ENCODE peak calls at places on chromosome 11, in eight cellular contexts. One of them, this sample, is unnamed.

GRCh38 chr11:6263664-6264063 is 4.0 kb downstream of the CCKBR start:
- DNase-seq in transverse colon: no peak
- DNase-seq in Panc1: no peak
- DNase-seq in fibroblast of lung: no peak
- DNase-seq in IMR-90: no peak
- DNase-seq in heart left ventricle: no peak
- DNase-seq in left ventricle myocardium inferior: no peak
- DNase-seq in adrenal gland: no peak
- DNase-seq in this sample: no peak

GRCh38 chr11:68978931-68979591 is 1.7 kb downstream of the MRGPRD start:
- DNase-seq in transverse colon: peak; percentile 1
- DNase-seq in Panc1: no peak
- DNase-seq in fibroblast of lung: no peak
- DNase-seq in IMR-90: no peak
- DNase-seq in heart left ventricle: no peak
- DNase-seq in left ventricle myocardium inferior: no peak
- DNase-seq in adrenal gland: no peak
- DNase-seq in this sample: no peak

GRCh38 chr11:35276396-35276795 is 137.4 kb downstream of the CD44 start:
- DNase-seq in transverse colon: no peak
- DNase-seq in Panc1: no peak
- DNase-seq in fibroblast of lung: peak; percentile 16
- DNase-seq in IMR-90: peak; percentile 39
- DNase-seq in heart left ventricle: no peak
- DNase-seq in left ventricle myocardium inferior: no peak
- DNase-seq in adrenal gland: peak; percentile 72
- DNase-seq in this sample: no peak

GRCh38 chr11:28729339-28729738 is 621.2 kb downstream of the METTL15 start:
- DNase-seq in transverse colon: no peak
- DNase-seq in Panc1: no peak
- DNase-seq in fibroblast of lung: no peak
- DNase-seq in IMR-90: no peak
- DNase-seq in heart left ventricle: no peak
- DNase-seq in left ventricle myocardium inferior: no peak
- DNase-seq in adrenal gland: no peak
- DNase-seq in this sample: no peak

GRCh38 chr11:81368192-81368591 is 1365.5 kb downstream of the FAM181B start:
- DNase-seq in transverse colon: no peak
- DNase-seq in Panc1: no peak
- DNase-seq in fibroblast of lung: no peak
- DNase-seq in IMR-90: no peak
- DNase-seq in heart left ventricle: no peak
- DNase-seq in left ventricle myocardium inferior: no peak
- DNase-seq in adrenal gland: no peak
- DNase-seq in this sample: no peak

GRCh38 chr11:11464555-11464954 is 111.5 kb upstream of the CSNK2A3 start:
- DNase-seq in transverse colon: no peak
- DNase-seq in Panc1: no peak
- DNase-seq in fibroblast of lung: no peak
- DNase-seq in IMR-90: peak; percentile 34
- DNase-seq in heart left ventricle: no peak
- DNase-seq in left ventricle myocardium inferior: no peak
- DNase-seq in adrenal gland: no peak
- DNase-seq in this sample: no peak

GRCh38 chr11:119262668-119263351 is 54.1 kb downstream of the MCAM start:
- DNase-seq in transverse colon: no peak
- DNase-seq in Panc1: no peak
- DNase-seq in fibroblast of lung: peak; percentile 46
- DNase-seq in IMR-90: peak; percentile 57
- DNase-seq in heart left ventricle: no peak
- DNase-seq in left ventricle myocardium inferior: no peak
- DNase-seq in adrenal gland: no peak
- DNase-seq in this sample: no peak

GRCh38 chr11:33930317-33931021 is 38.6 kb upstream of the LMO2 start:
- DNase-seq in transverse colon: no peak
- DNase-seq in Panc1: no peak
- DNase-seq in fibroblast of lung: peak; percentile 48
- DNase-seq in IMR-90: no peak
- DNase-seq in heart left ventricle: no peak
- DNase-seq in left ventricle myocardium inferior: peak; percentile 17
- DNase-seq in adrenal gland: no peak
- DNase-seq in this sample: no peak

GRCh38 chr11:72569966-72570892 is 104.0 kb downstream of the PDE2A start:
- DNase-seq in transverse colon: no peak
- DNase-seq in Panc1: no peak
- DNase-seq in fibroblast of lung: peak; percentile 90
- DNase-seq in IMR-90: peak; percentile 66
- DNase-seq in heart left ventricle: no peak
- DNase-seq in left ventricle myocardium inferior: no peak
- DNase-seq in adrenal gland: no peak
- DNase-seq in this sample: no peak

GRCh38 chr11:111715142-111715816 is 50.9 kb downstream of the PPP2R1B start:
- DNase-seq in transverse colon: no peak
- DNase-seq in Panc1: no peak
- DNase-seq in fibroblast of lung: no peak
- DNase-seq in IMR-90: no peak
- DNase-seq in heart left ventricle: no peak
- DNase-seq in left ventricle myocardium inferior: no peak
- DNase-seq in adrenal gland: no peak
- DNase-seq in this sample: no peak

GRCh38 chr11:46513934-46514342 is 79.9 kb downstream of the AMBRA1 start:
- DNase-seq in transverse colon: peak; percentile 39
- DNase-seq in Panc1: no peak
- DNase-seq in fibroblast of lung: peak; percentile 61
- DNase-seq in IMR-90: peak; percentile 41
- DNase-seq in heart left ventricle: peak; percentile 61
- DNase-seq in left ventricle myocardium inferior: peak; percentile 47
- DNase-seq in adrenal gland: peak; percentile 57
- DNase-seq in this sample: no peak

GRCh38 chr11:30328676-30329075 is 5.8 kb downstream of the ARL14EP start:
- DNase-seq in transverse colon: no peak
- DNase-seq in Panc1: no peak
- DNase-seq in fibroblast of lung: peak; percentile 61
- DNase-seq in IMR-90: peak; percentile 31
- DNase-seq in heart left ventricle: no peak
- DNase-seq in left ventricle myocardium inferior: no peak
- DNase-seq in adrenal gland: no peak
- DNase-seq in this sample: no peak

GRCh38 chr11:30725645-30726195 is 139.6 kb upstream of the MPPED2 start:
- DNase-seq in transverse colon: no peak
- DNase-seq in Panc1: no peak
- DNase-seq in fibroblast of lung: no peak
- DNase-seq in IMR-90: no peak
- DNase-seq in heart left ventricle: no peak
- DNase-seq in left ventricle myocardium inferior: no peak
- DNase-seq in adrenal gland: no peak
- DNase-seq in this sample: no peak

GRCh38 chr11:57793711-57794110 is 32.1 kb downstream of the CTNND1 start:
- DNase-seq in transverse colon: no peak
- DNase-seq in Panc1: no peak
- DNase-seq in fibroblast of lung: no peak
- DNase-seq in IMR-90: no peak
- DNase-seq in heart left ventricle: no peak
- DNase-seq in left ventricle myocardium inferior: no peak
- DNase-seq in adrenal gland: no peak
- DNase-seq in this sample: no peak

GRCh38 chr11:123137496-123138270 is 57.4 kb downstream of the CLMP start:
- DNase-seq in transverse colon: peak; percentile 54
- DNase-seq in Panc1: no peak
- DNase-seq in fibroblast of lung: peak; percentile 81
- DNase-seq in IMR-90: peak; percentile 75
- DNase-seq in heart left ventricle: peak; percentile 80
- DNase-seq in left ventricle myocardium inferior: peak; percentile 89
- DNase-seq in adrenal gland: peak; percentile 52
- DNase-seq in this sample: peak; percentile 13

GRCh38 chr11:119490253-119491006 is 67.5 kb upstream of the THY1 start:
- DNase-seq in transverse colon: no peak
- DNase-seq in Panc1: no peak
- DNase-seq in fibroblast of lung: no peak
- DNase-seq in IMR-90: no peak
- DNase-seq in heart left ventricle: no peak
- DNase-seq in left ventricle myocardium inferior: no peak
- DNase-seq in adrenal gland: no peak
- DNase-seq in this sample: no peak

GRCh38 chr11:65411681-65412070 is 10.9 kb upstream of the NEAT1 start:
- DNase-seq in transverse colon: no peak
- DNase-seq in Panc1: no peak
- DNase-seq in fibroblast of lung: no peak
- DNase-seq in IMR-90: no peak
- DNase-seq in heart left ventricle: no peak
- DNase-seq in left ventricle myocardium inferior: peak; percentile 14
- DNase-seq in adrenal gland: no peak
- DNase-seq in this sample: no peak

GRCh38 chr11:128365044-128365443 is 222.3 kb downstream of the ETS1 start:
- DNase-seq in transverse colon: no peak
- DNase-seq in Panc1: no peak
- DNase-seq in fibroblast of lung: peak; percentile 63
- DNase-seq in IMR-90: peak; percentile 85
- DNase-seq in heart left ventricle: no peak
- DNase-seq in left ventricle myocardium inferior: no peak
- DNase-seq in adrenal gland: no peak
- DNase-seq in this sample: no peak

GRCh38 chr11:123219066-123219697 is 24.1 kb upstream of the CLMP start:
- DNase-seq in transverse colon: no peak
- DNase-seq in Panc1: no peak
- DNase-seq in fibroblast of lung: peak; percentile 39
- DNase-seq in IMR-90: peak; percentile 86
- DNase-seq in heart left ventricle: no peak
- DNase-seq in left ventricle myocardium inferior: no peak
- DNase-seq in adrenal gland: no peak
- DNase-seq in this sample: no peak

GRCh38 chr11:2290351-2290841 is 11.3 kb downstream of the C11orf21 start:
- DNase-seq in transverse colon: no peak
- DNase-seq in Panc1: no peak
- DNase-seq in fibroblast of lung: no peak
- DNase-seq in IMR-90: no peak
- DNase-seq in heart left ventricle: no peak
- DNase-seq in left ventricle myocardium inferior: no peak
- DNase-seq in adrenal gland: no peak
- DNase-seq in this sample: no peak
- H3K27me3 ChIP-seq in transverse colon: peaks cover 14% of the 10 kb centered on the region
- H3K27me3 ChIP-seq in Panc1: peaks cover 4% of the 10 kb centered on the region
- H3K27me3 ChIP-seq in fibroblast of lung: peaks cover 9% of the 10 kb centered on the region
- H3K27me3 ChIP-seq in IMR-90: peaks cover 47% of the 10 kb centered on the region
- H3K27me3 ChIP-seq in heart left ventricle: no peaks in the 10 kb centered on the region
- H3K27me3 ChIP-seq in left ventricle myocardium inferior: peaks cover 36% of the 10 kb centered on the region
- H3K27me3 ChIP-seq in adrenal gland: peaks cover 4% of the 10 kb centered on the region
- H3K27me3 ChIP-seq in this sample: peaks cover 2% of the 10 kb centered on the region

GRCh38 chr11:27703453-27703852 is 3.2 kb upstream of the BDNF start:
- DNase-seq in transverse colon: no peak
- DNase-seq in Panc1: no peak
- DNase-seq in fibroblast of lung: peak; percentile 72
- DNase-seq in IMR-90: peak; percentile 89
- DNase-seq in heart left ventricle: no peak
- DNase-seq in left ventricle myocardium inferior: no peak
- DNase-seq in adrenal gland: no peak
- DNase-seq in this sample: no peak
- H3K27ac ChIP-seq in transverse colon: no peak overlapping the region
- H3K27ac ChIP-seq in Panc1: no peak overlapping the region
- H3K27ac ChIP-seq in fibroblast of lung: no peak overlapping the region
- H3K27ac ChIP-seq in IMR-90: no peak overlapping the region
- H3K27ac ChIP-seq in heart left ventricle: no peak overlapping the region
- H3K27ac ChIP-seq in left ventricle myocardium inferior: no peak overlapping the region
- H3K27ac ChIP-seq in adrenal gland: no peak overlapping the region
- H3K27ac ChIP-seq in this sample: no peak overlapping the region

DNA sequence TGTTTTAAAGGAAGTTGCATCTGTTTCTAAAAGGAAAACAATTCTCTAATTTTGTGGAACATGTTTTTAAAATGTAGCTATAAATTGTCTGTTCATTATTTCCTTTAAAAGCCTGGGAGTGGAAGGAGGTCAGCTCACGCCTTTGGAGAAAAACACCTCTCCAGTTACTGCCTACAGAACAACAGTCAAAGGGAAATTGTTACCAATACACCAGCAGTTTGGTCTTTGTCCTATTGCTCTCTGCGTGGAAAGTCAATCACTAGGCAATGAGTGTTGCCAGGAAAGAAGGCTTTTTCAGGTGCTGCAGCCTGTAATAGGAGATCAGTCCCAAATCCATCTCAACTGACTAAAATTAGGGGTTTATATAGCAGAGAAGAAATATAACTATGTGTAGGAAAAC is 22.2 kb downstream of the SVIP start:
- DNase-seq in transverse colon: no peak
- DNase-seq in Panc1: no peak
- DNase-seq in fibroblast of lung: no peak
- DNase-seq in IMR-90: no peak
- DNase-seq in heart left ventricle: no peak
- DNase-seq in left ventricle myocardium inferior: no peak
- DNase-seq in adrenal gland: no peak
- DNase-seq in this sample: no peak
- H3K4me1 ChIP-seq in transverse colon: peaks cover 4% of the 10 kb centered on the region
- H3K4me1 ChIP-seq in Panc1: no peaks in the 10 kb centered on the region
- H3K4me1 ChIP-seq in fibroblast of lung: no peaks in the 10 kb centered on the region
- H3K4me1 ChIP-seq in IMR-90: no peaks in the 10 kb centered on the region
- H3K4me1 ChIP-seq in heart left ventricle: peaks cover 23% of the 10 kb centered on the region
- H3K4me1 ChIP-seq in left ventricle myocardium inferior: peaks cover 32% of the 10 kb centered on the region
- H3K4me1 ChIP-seq in adrenal gland: no peaks in the 10 kb centered on the region
- H3K4me1 ChIP-seq in this sample: no peaks in the 10 kb centered on the region

GRCh38 chr11:44313701-44314489 is 4.0 kb upstream of the ALX4 start:
- DNase-seq in transverse colon: no peak
- DNase-seq in Panc1: no peak
- DNase-seq in fibroblast of lung: no peak
- DNase-seq in IMR-90: no peak
- DNase-seq in heart left ventricle: no peak
- DNase-seq in left ventricle myocardium inferior: no peak
- DNase-seq in adrenal gland: no peak
- DNase-seq in this sample: no peak

GRCh38 chr11:44314733-44315132 is 4.8 kb upstream of the ALX4 start:
- DNase-seq in transverse colon: no peak
- DNase-seq in Panc1: no peak
- DNase-seq in fibroblast of lung: no peak
- DNase-seq in IMR-90: no peak
- DNase-seq in heart left ventricle: no peak
- DNase-seq in left ventricle myocardium inferior: no peak
- DNase-seq in adrenal gland: no peak
- DNase-seq in this sample: no peak

GRCh38 chr11:44310456-44311272 is 725 bp upstream of the ALX4 start:
- DNase-seq in transverse colon: no peak
- DNase-seq in Panc1: no peak
- DNase-seq in fibroblast of lung: no peak
- DNase-seq in IMR-90: no peak
- DNase-seq in heart left ventricle: no peak
- DNase-seq in left ventricle myocardium inferior: no peak
- DNase-seq in adrenal gland: no peak
- DNase-seq in this sample: no peak

GRCh38 chr11:44311339-44312261 is 1.7 kb upstream of the ALX4 start:
- DNase-seq in transverse colon: no peak
- DNase-seq in Panc1: no peak
- DNase-seq in fibroblast of lung: no peak
- DNase-seq in IMR-90: no peak
- DNase-seq in heart left ventricle: no peak
- DNase-seq in left ventricle myocardium inferior: no peak
- DNase-seq in adrenal gland: no peak
- DNase-seq in this sample: no peak

DNA sequence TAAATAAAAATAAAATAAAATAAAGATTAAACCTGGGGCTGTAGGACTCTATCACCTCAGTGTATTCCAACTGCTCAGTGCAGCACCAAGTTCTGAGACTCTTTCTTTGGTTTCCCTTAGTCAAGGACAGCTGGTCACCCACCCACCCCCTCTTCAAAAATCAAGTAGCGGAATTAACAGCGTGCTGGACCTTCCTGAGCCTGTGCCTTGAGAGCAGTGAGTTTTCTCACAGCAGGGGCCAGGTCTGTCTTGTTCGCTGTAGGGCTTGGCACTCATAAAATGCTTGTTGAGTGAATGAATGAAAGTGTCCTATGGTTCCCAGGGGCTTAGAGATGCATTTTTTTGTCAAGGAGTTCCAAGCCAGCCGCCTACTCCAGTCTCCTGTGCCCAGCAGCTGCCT is 2.9 kb upstream of the ALX4 start:
- DNase-seq in transverse colon: no peak
- DNase-seq in Panc1: no peak
- DNase-seq in fibroblast of lung: no peak
- DNase-seq in IMR-90: no peak
- DNase-seq in heart left ventricle: no peak
- DNase-seq in left ventricle myocardium inferior: no peak
- DNase-seq in adrenal gland: no peak
- DNase-seq in this sample: no peak
- H3K27me3 ChIP-seq in transverse colon: peaks cover 100% of the 10 kb centered on the region
- H3K27me3 ChIP-seq in Panc1: peaks cover 11% of the 10 kb centered on the region
- H3K27me3 ChIP-seq in fibroblast of lung: peaks cover 82% of the 10 kb centered on the region
- H3K27me3 ChIP-seq in IMR-90: peaks cover 93% of the 10 kb centered on the region
- H3K27me3 ChIP-seq in heart left ventricle: peaks cover 97% of the 10 kb centered on the region
- H3K27me3 ChIP-seq in left ventricle myocardium inferior: peaks cover 100% of the 10 kb centered on the region
- H3K27me3 ChIP-seq in adrenal gland: peaks cover 94% of the 10 kb centered on the region
- H3K27me3 ChIP-seq in this sample: peaks cover 94% of the 10 kb centered on the region